ENCODE peak calls at places on chromosome 7, in six cellular contexts. L is C1 segment of cervical spinal cord; M is stomach; Z is astrocyte of the cerebellum; C is choroid plexus epithelial cell; W is effector CD4-positive, alpha-beta T cell. J is an unnamed sample.

GRCh38 chr7:17680943-17681351 is 259.3 kb downstream of the SNX13 start:
- DNase-seq in L (peak), M (no peak), Z (no peak), C (peak), W (no peak), J (no peak)

GRCh38 chr7:26868841-26869505 is 4.6 kb upstream of the SKAP2 start:
- DNase-seq in L (no peak), M (no peak), Z (no peak), C (no peak), W (no peak), J (no peak)

GRCh38 chr7:155456772-155457543 is 971 bp upstream of the EN2 start:
- DNase-seq in L (peak), M (peak), Z (peak), C (peak), W (no peak), J (no peak)

GRCh38 chr7:30029696-30030095 is 1.5 kb downstream of the PLEKHA8 start:
- DNase-seq in L (no peak), M (no peak), Z (no peak), C (no peak), W (no peak), J (no peak)

GRCh38 chr7:84633-85020 is 107.7 kb upstream of the FAM20C start:
- DNase-seq in L (no peak), M (peak), Z (no peak), C (no peak), W (no peak), J (no peak)

GRCh38 chr7:964401-965231 is 10.1 kb upstream of the ADAP1 start:
- DNase-seq in L (peak), M (no peak), Z (peak), C (peak), W (no peak), J (peak)

GRCh38 chr7:91846436-91846835 is 34.1 kb downstream of the MTERF1 start:
- DNase-seq in L (no peak), M (no peak), Z (no peak), C (peak), W (no peak), J (no peak)

GRCh38 chr7:108196004-108196403 is 65.8 kb upstream of the LAMB4 start:
- DNase-seq in L (no peak), M (no peak), Z (no peak), C (peak), W (no peak), J (no peak)

GRCh38 chr7:123282181-123282580 is 82.4 kb upstream of the SLC13A1 start:
- DNase-seq in L (no peak), M (no peak), Z (peak), C (peak), W (no peak), J (no peak)

GRCh38 chr7:149500910-149501309 is 3.3 kb upstream of the ZNF746 start:
- DNase-seq in L (no peak), M (no peak), Z (no peak), C (no peak), W (no peak), J (no peak)

GRCh38 chr7:131057015-131057518 is 270.6 kb upstream of the MKLN1 start:
- DNase-seq in L (no peak), M (no peak), Z (peak), C (peak), W (no peak), J (peak)

GRCh38 chr7:16804674-16805439 is at the start of gene AGR2:
- DNase-seq in L (no peak), M (peak), Z (no peak), C (no peak), W (no peak), J (no peak)

GRCh38 chr7:23385120-23385519 is 85.2 kb downstream of the IGF2BP3 start:
- DNase-seq in L (no peak), M (no peak), Z (no peak), C (no peak), W (no peak), J (no peak)

GRCh38 chr7:78370931-78371330 is 572.4 kb downstream of the PHTF2 start:
- DNase-seq in L (no peak), M (no peak), Z (no peak), C (no peak), W (no peak), J (no peak)

GRCh38 chr7:99390941-99391602 is 16.5 kb downstream of the ARPC1B start:
- DNase-seq in L (no peak), M (no peak), Z (no peak), C (no peak), W (no peak), J (no peak)

GRCh38 chr7:73626814-73627213 is 2.5 kb upstream of the MLXIPL start:
- DNase-seq in L (no peak), M (no peak), Z (no peak), C (no peak), W (no peak), J (no peak)